ENCODE peak calls at places on chromosome 16, in eight cellular contexts. F, J, U, D, S, G, X and M are unnamed samples.

GRCh38 chr16:72877374-72878028 is 170.4 kb downstream of the ZFHX3 start:
- DNase-seq in F (no peak), J (no peak), U (no peak), D (peak; percentile 95), S (no peak), G (peak; percentile 96), X (peak; percentile 94), M (no peak)

GRCh38 chr16:28321700-28322411 is 29.5 kb downstream of the SBK1 start:
- DNase-seq in F (peak; percentile 61), J (no peak), U (peak; percentile 84), D (no peak), S (peak; percentile 50), G (peak; percentile 20), X (peak; percentile 39), M (no peak)

GRCh38 chr16:11597268-11597690 is 10.6 kb upstream of the LITAF start:
- DNase-seq in F (no peak), J (no peak), U (no peak), D (peak; percentile 35), S (peak; percentile 76), G (peak; percentile 51), X (peak; percentile 74), M (no peak)

GRCh38 chr16:51465026-51465425 is 314.0 kb upstream of the SALL1 start:
- DNase-seq in F (no peak), J (no peak), U (no peak), D (peak; percentile 70), S (no peak), G (peak; percentile 37), X (peak; percentile 58), M (no peak)

GRCh38 chr16:69474447-69474846 is 50.0 kb downstream of the CYB5B start:
- DNase-seq in F (no peak), J (no peak), U (no peak), D (no peak), S (no peak), G (no peak), X (no peak), M (no peak)

GRCh38 chr16:85303354-85303883 is 191.1 kb upstream of the CIBAR2 start:
- DNase-seq in F (peak; percentile 85), J (peak; percentile 85), U (peak; percentile 75), D (no peak), S (peak; percentile 17), G (no peak), X (peak; percentile 49), M (peak; percentile 78)

GRCh38 chr16:14635394-14636145 is 2.8 kb downstream of the BFAR start:
- DNase-seq in F (no peak), J (no peak), U (peak; percentile 60), D (no peak), S (no peak), G (no peak), X (no peak), M (no peak)

GRCh38 chr16:66359012-66359411 is 7.5 kb upstream of the CDH5 start:
- DNase-seq in F (no peak), J (no peak), U (no peak), D (no peak), S (no peak), G (no peak), X (no peak), M (no peak)

GRCh38 chr16:12257926-12258561 is 281.5 kb downstream of the SNX29 start:
- DNase-seq in F (peak; percentile 85), J (no peak), U (peak; percentile 28), D (no peak), S (peak; percentile 90), G (no peak), X (no peak), M (no peak)

GRCh38 chr16:53886482-53887378 is 182.8 kb downstream of the FTO start:
- DNase-seq in F (no peak), J (no peak), U (no peak), D (no peak), S (peak; percentile 10), G (no peak), X (no peak), M (no peak)

GRCh38 chr16:4006441-4006989 is 109.7 kb downstream of the ADCY9 start:
- DNase-seq in F (no peak), J (no peak), U (no peak), D (no peak), S (no peak), G (no peak), X (no peak), M (no peak)

GRCh38 chr16:8846401-8846932 is 22.3 kb downstream of the CARHSP1 start:
- DNase-seq in F (no peak), J (no peak), U (no peak), D (no peak), S (no peak), G (no peak), X (no peak), M (no peak)

GRCh38 chr16:71407731-71408130 is 34.1 kb downstream of the TLE7 start:
- DNase-seq in F (no peak), J (no peak), U (no peak), D (no peak), S (no peak), G (no peak), X (no peak), M (no peak)

GRCh38 chr16:55392701-55393100 is 68.7 kb downstream of the IRX6 start:
- DNase-seq in F (no peak), J (no peak), U (no peak), D (no peak), S (no peak), G (no peak), X (no peak), M (no peak)

GRCh38 chr16:23595246-23595950 is 718 bp downstream of the NDUFAB1 start:
- DNase-seq in F (no peak), J (no peak), U (peak; percentile 36), D (no peak), S (peak; percentile 45), G (no peak), X (peak; percentile 24), M (no peak)

GRCh38 chr16:46768809-46769208 is 20.7 kb upstream of the MYLK3 start:
- DNase-seq in F (no peak), J (no peak), U (no peak), D (no peak), S (peak; percentile 89), G (no peak), X (no peak), M (no peak)

GRCh38 chr16:84552135-84552534 is 47.7 kb upstream of the MEAK7 start:
- DNase-seq in F (no peak), J (no peak), U (no peak), D (no peak), S (no peak), G (no peak), X (no peak), M (no peak)

GRCh38 chr16:2749936-2750335 is 2.5 kb upstream of the SRRM2 start:
- DNase-seq in F (no peak), J (no peak), U (no peak), D (no peak), S (no peak), G (no peak), X (no peak), M (peak; percentile 27)

GRCh38 chr16:80994451-80994850 is 12.2 kb downstream of the CMC2 start:
- DNase-seq in F (no peak), J (no peak), U (no peak), D (no peak), S (no peak), G (peak; percentile 57), X (no peak), M (no peak)